ENCODE peak calls at places on chromosomes 13 and 19, in six cellular contexts. F is WTC11; Y is stimulated activated naive CD8-positive, alpha-beta T cell treated with anti-CD3 and anti-CD28 coated beads, Interleukin-15, Interleukin-2, amounts not matched to agents 100 U/mL and 50 U/mL, for 24 hours; V is AML-193; M is neural progenitor cell; Z is left cardiac atrium. B is an unnamed sample.

GRCh38 chr13:36998624-36999041 is 507 bp downstream of the ALG5 start:
- DNase-seq in F (peak), Y (peak), V (no peak), M (peak), Z (peak), B (peak)

GRCh38 chr19:49553451-49554271 is 25.9 kb downstream of the RCN3 start:
- DNase-seq in F (no peak), Y (peak), V (no peak), M (no peak), Z (no peak), B (peak)

GRCh38 chr13:37192986-37193385 is 87.5 kb upstream of the CSNK1A1L start:
- DNase-seq in F (no peak), Y (no peak), V (no peak), M (no peak), Z (no peak), B (no peak)

GRCh38 chr13:98975822-98976261 is 2.0 kb downstream of the DOCK9 start:
- DNase-seq in F (no peak), Y (no peak), V (no peak), M (peak), Z (no peak), B (no peak)

GRCh38 chr19:46716013-46716671 is 772 bp downstream of the PRKD2 start:
- DNase-seq in F (peak), Y (peak), V (no peak), M (peak), Z (peak), B (no peak)

GRCh38 chr19:28500982-28501633 is 711.8 kb downstream of the UQCRFS1 start:
- DNase-seq in F (no peak), Y (no peak), V (no peak), M (no peak), Z (no peak), B (no peak)

GRCh38 chr13:49444517-49445395 is 682 bp downstream of the SETDB2 start:
- DNase-seq in F (no peak), Y (peak), V (peak), M (peak), Z (no peak), B (peak)

GRCh38 chr19:15551183-15552004 is 43.1 kb downstream of the CYP4F22 start:
- DNase-seq in F (peak), Y (peak), V (no peak), M (no peak), Z (peak), B (peak)

GRCh38 chr19:5953680-5954213 is 24.2 kb downstream of the RANBP3 start:
- DNase-seq in F (no peak), Y (peak), V (no peak), M (no peak), Z (no peak), B (peak)

GRCh38 chr19:2852598-2852997 is 11.3 kb downstream of the ZNF555 start:
- DNase-seq in F (no peak), Y (no peak), V (no peak), M (no peak), Z (no peak), B (no peak)

GRCh38 chr19:57708641-57709354 is at the start of gene ZNF154:
- DNase-seq in F (peak), Y (peak), V (no peak), M (peak), Z (peak), B (peak)

GRCh38 chr13:59774511-59774911 is 389.2 kb downstream of the DIAPH3 start:
- DNase-seq in F (no peak), Y (no peak), V (no peak), M (peak), Z (no peak), B (no peak)

B was measured in T-helper 2 cell treated with Interferon-gamma antibody and Interleukin-4, amounts not matched to agents 5 μg/mL and 100 μg/mL, for 36 hours.